ENCODE peak calls at places on chromosome 17, in seven cellular contexts. C is transverse colon, X is right atrium auricular region, V is AG10803, G is cardiac fibroblast, F is adrenal gland, B is mucosa of descending colon. Y is an unnamed sample.
A peak's percentile ranks its signal among the peaks of the same experiment; 100 is the strongest.

GRCh38 chr17:49496866-49497146 is 1.7 kb downstream of the NGFR start:
- DNase-seq in F (no peak), V (no peak), C (no peak), B (no peak), X (no peak), G (no peak), Y (no peak)

GRCh38 chr17:17751489-17751995 is 70.3 kb downstream of the RAI1 start:
- DNase-seq in V (no peak), C (no peak), F (no peak), B (no peak), G (no peak), X (no peak), Y (no peak)

GRCh38 chr17:58913971-58914769 is 158.5 kb downstream of the PPM1E start:
- DNase-seq in V (peak; percentile 63), X (no peak), F (no peak), G (peak; percentile 79), C (no peak), B (no peak), Y (no peak)

GRCh38 chr17:20281860-20282259 is 185.5 kb downstream of the LGALS9B start:
- DNase-seq in B (peak; percentile 11), G (no peak), V (no peak), F (peak; percentile 42), C (no peak), X (no peak), Y (peak; percentile 23)

GRCh38 chr17:32157225-32157624 is 14.9 kb downstream of the RHOT1 start:
- DNase-seq in B (no peak), G (peak; percentile 66), F (no peak), V (peak; percentile 39), X (no peak), C (no peak), Y (no peak)

GRCh38 chr17:65593092-65593869 is 31.8 kb upstream of the AXIN2 start:
- DNase-seq in G (no peak), V (no peak), F (no peak), B (no peak), C (no peak), X (no peak), Y (no peak)

GRCh38 chr17:12485361-12485911 is 180.3 kb upstream of the MYOCD start:
- DNase-seq in X (no peak), C (no peak), F (no peak), G (peak; percentile 6), V (no peak), B (no peak), Y (no peak)

GRCh38 chr17:45316271-45317112 is at the start of gene MAP3K14:
- DNase-seq in B (peak; percentile 71), F (peak; percentile 75), X (peak; percentile 71), V (peak; percentile 78), G (peak; percentile 69), C (peak; percentile 77), Y (no peak)

GRCh38 chr17:29585080-29585751 is 4.2 kb downstream of the GIT1 start:
- DNase-seq in F (no peak), C (no peak), V (no peak), B (no peak), G (peak; percentile 37), X (no peak), Y (no peak)
- TF ChIP-seq CTCF in F (no peak), C (no peak), V (peak; percentile 22), B (no peak), G (peak; percentile 35), X (peak; percentile 11), Y (peak; percentile 42)

GRCh38 chr17:42333053-42333452 is 44.8 kb downstream of the STAT5A start:
- DNase-seq in G (no peak), X (no peak), C (no peak), V (no peak), F (no peak), B (no peak), Y (no peak)

GRCh38 chr17:42325026-42325425 is 36.7 kb downstream of the STAT5A start:
- DNase-seq in C (no peak), G (peak; percentile 89), F (peak; percentile 83), X (no peak), V (peak; percentile 89), B (no peak), Y (peak; percentile 87)

GRCh38 chr17:42323268-42323773 is 35.0 kb downstream of the STAT5A start:
- DNase-seq in G (no peak), C (no peak), F (no peak), B (no peak), X (no peak), V (no peak), Y (no peak)

GRCh38 chr17:42334667-42335066 is 46.4 kb downstream of the STAT5A start:
- DNase-seq in C (no peak), B (no peak), G (peak; percentile 33), F (no peak), X (no peak), V (peak; percentile 19), Y (no peak)

GRCh38 chr17:42329025-42329976 is 41.0 kb downstream of the STAT5A start:
- DNase-seq in B (peak; percentile 40), V (peak; percentile 80), G (peak; percentile 90), F (no peak), C (no peak), X (no peak), Y (peak; percentile 86)
- H3K4me3 ChIP-seq in B (no peak overlapping the region), V (no peak overlapping the region), G (no peak overlapping the region), F (no peak overlapping the region), C (no peak overlapping the region), X (no peak overlapping the region), Y (no peak overlapping the region)

DNA sequence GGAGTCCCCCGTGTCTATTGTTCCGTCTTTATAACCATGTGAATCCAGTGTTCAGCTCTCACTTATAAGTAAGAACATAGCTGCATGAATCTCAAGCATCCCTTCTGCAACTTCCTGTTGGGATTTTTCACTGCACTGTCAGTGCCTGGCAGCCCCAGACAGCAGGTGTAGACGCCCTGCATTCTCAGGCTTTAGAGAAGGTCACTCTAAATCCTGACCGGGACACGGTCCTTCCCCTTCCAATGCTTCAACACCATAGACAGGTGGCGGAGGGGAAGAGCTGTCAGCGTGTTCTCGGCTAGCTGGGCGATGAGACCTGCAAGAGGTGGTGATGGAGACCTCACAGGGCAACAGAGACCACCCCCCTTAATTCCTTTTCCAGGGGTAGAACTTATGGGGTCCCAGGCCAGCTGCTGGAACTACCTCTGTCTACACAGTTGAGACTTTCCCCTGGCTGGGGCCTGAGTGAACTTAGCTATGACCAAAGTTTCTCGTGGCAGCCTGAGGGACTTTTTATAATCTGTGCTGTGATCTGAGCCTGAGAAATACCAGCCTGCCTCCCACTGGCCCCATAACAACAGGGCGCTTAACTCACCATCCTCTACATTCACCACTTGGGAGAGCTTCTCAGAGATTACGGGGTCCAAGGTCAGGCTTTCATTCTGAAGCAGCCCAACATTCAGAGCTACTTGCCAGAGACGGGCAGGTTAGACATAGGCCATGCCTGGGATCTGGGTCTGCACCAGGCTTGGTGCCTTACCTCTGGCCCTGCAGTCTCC is 143.2 kb upstream of the TNRC6C start:
- DNase-seq in F (no peak), G (no peak), C (no peak), B (no peak), X (no peak), V (no peak), Y (no peak)
- TF ChIP-seq CTCF in F (no peak), G (no peak), C (no peak), B (no peak), X (no peak), V (no peak), Y (no peak)

GRCh38 chr17:81967244-81967532 is 6.2 kb upstream of the NOTUM start:
- DNase-seq in C (no peak), B (no peak), G (no peak), F (no peak), X (no peak), V (no peak), Y (no peak)
- H3K4me3 ChIP-seq in C (no peak overlapping the region), B (no peak overlapping the region), G (no peak overlapping the region), F (no peak overlapping the region), X (no peak overlapping the region), V (no peak overlapping the region), Y (no peak overlapping the region)

DNA sequence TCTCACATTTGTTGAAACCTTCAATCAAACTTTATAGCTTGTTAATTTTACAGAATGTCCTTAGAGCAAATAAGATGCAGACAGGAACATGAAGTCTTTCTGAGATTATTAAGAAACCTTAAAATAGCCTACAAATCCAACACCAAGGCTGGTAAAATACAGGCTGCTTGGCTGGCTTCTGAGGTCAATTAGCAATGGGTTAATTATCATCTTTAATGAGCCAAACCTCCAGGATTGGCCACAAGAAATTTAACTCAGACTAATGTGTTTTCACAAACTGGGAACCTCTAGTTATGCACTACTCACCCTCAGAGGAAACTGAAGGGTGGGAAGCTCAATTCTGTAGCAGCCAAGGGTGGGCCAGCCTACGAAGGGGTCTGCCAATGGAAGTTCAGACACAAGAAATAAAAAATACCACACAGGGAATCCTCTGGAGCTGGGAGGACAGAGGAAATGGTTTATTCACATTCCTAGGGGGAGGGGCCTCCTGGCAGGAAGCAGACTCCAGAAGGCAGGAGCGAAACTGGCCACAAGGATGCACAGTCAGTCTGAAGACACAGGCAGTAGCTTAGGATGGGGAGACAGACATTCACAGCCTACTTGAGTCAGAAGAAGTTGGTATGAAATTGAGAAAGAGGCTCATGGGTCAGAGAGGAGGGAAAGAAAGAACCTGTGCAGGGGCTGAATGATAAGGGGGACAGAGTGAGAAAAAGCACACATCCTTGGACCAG is 36.1 kb downstream of the HIC1 start:
- DNase-seq in C (peak; percentile 56), V (peak; percentile 96), X (no peak), B (no peak), F (peak; percentile 65), G (peak; percentile 94), Y (peak; percentile 90)
- TF ChIP-seq CTCF in C (no peak), V (peak; percentile 69), X (peak; percentile 36), B (no peak), F (no peak), G (peak; percentile 61), Y (peak; percentile 64)

DNA sequence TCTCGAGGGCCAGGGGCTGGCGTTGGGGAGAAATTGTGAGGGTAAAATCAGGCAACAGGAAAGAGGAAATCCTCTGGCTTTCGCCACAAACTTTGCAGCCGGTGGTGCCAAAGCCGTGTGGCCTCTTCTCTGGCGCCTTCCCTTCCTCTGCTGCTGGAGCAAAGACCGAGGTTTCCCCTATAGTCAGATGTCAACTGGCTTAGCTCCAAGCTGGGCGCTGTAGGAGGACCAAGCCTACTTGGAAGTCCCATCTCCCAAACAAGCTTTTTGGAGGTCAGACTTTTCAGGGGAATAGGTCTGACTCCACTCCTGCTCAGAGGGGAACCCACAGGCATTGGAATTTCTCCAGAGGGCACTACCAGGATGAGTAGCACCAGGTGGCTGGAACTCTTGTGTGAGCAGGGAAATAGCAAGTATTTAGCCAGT is 5.0 kb downstream of the IGFBP4 start:
- DNase-seq in B (peak; percentile 73), F (no peak), V (no peak), C (peak; percentile 54), G (peak; percentile 34), X (no peak), Y (no peak)
- H3K4me3 ChIP-seq in B (no peak overlapping the region), F (no peak overlapping the region), V (peak overlapping the region; percentile 99), C (no peak overlapping the region), G (peak overlapping the region; percentile 94), X (peak overlapping the region; percentile 15), Y (no peak overlapping the region)